ENCODE peak calls at places on chromosomes 7 and 10, in four cellular contexts. B is Panc1; I is activated CD4-positive, alpha-beta T cell treated with anti-CD3 and anti-CD28 coated beads, Interleukin-2, amount 50 U/mL, for 1 hour; G is HFF-Myc. R is an unnamed sample.

GRCh38 chr10:79324032-79324695 is 23.1 kb upstream of the PPIF start:
- DNase-seq in G (no peak), I (no peak), B (no peak), R (no peak)

GRCh38 chr10:129531195-129531968 is 64.3 kb downstream of the MGMT start:
- DNase-seq in B (no peak), G (no peak), I (no peak), R (no peak)

GRCh38 chr10:132685121-132685891 is 100.6 kb downstream of the NKX6-2 start:
- DNase-seq in I (no peak), G (no peak), B (peak), R (no peak)

GRCh38 chr10:54722075-54722474 is 79.0 kb downstream of the PCDH15 start:
- DNase-seq in B (no peak), I (no peak), G (no peak), R (no peak)

GRCh38 chr10:30058570-30059132 is 735 bp downstream of the JCAD start:
- DNase-seq in G (no peak), B (no peak), I (no peak), R (no peak)

GRCh38 chr7:102029616-102030015 is 212.2 kb downstream of the CUX1 start:
- DNase-seq in G (no peak), I (no peak), B (no peak), R (no peak)

GRCh38 chr7:55499591-55499990 is 72.7 kb downstream of the VOPP1 start:
- DNase-seq in B (no peak), G (no peak), I (no peak), R (no peak)

GRCh38 chr7:63073736-63074135 is 924.9 kb upstream of the ZNF722 start:
- DNase-seq in I (no peak), G (no peak), B (no peak), R (no peak)

GRCh38 chr7:122397381-122397780 is 92.8 kb upstream of the FEZF1 start:
- DNase-seq in G (no peak), B (no peak), I (no peak), R (no peak)

GRCh38 chr10:77611670-77612069 is 25.9 kb downstream of the KCNMA1 start:
- DNase-seq in B (no peak), I (no peak), G (no peak), R (no peak)

GRCh38 chr7:1707756-1708611 is 37.9 kb downstream of the ELFN1 start:
- DNase-seq in I (no peak), G (no peak), B (no peak), R (no peak)

GRCh38 chr7:67518580-67518979 is 521.9 kb downstream of the TYW1 start:
- DNase-seq in B (no peak), I (no peak), G (no peak), R (no peak)

GRCh38 chr7:36045830-36046341 is 107.2 kb upstream of the EEPD1 start:
- DNase-seq in B (no peak), G (no peak), I (no peak), R (no peak)

GRCh38 chr10:44016589-44017482 is 368.1 kb downstream of the CXCL12 start:
- DNase-seq in I (no peak), G (no peak), B (no peak), R (no peak)

GRCh38 chr10:90451283-90451682 is 406.6 kb downstream of the HTR7 start:
- DNase-seq in I (no peak), G (no peak), B (peak), R (peak)